ENCODE peak calls at places on chromosomes 16 and 17, in five cellular contexts. B, X, F, C and T are unnamed samples.

GRCh38 chr17:55089955-55090573 is 121.5 kb downstream of the STXBP4 start:
- DNase-seq in F (no peak), B (peak; percentile 8), X (peak; percentile 18), C (no peak), T (peak; percentile 53)

GRCh38 chr16:57372372-57373116 is at the start of gene CX3CL1:
- DNase-seq in B (no peak), C (no peak), X (peak; percentile 99), F (peak; percentile 92), T (no peak)

GRCh38 chr17:66889480-66890230 is 54.7 kb downstream of the CACNG5 start:
- DNase-seq in B (no peak), F (no peak), C (no peak), X (no peak), T (no peak)

GRCh38 chr16:25872369-25873070 is 180.8 kb downstream of the HS3ST4 start:
- DNase-seq in C (no peak), B (no peak), F (no peak), X (no peak), T (no peak)

GRCh38 chr17:45314761-45315549 is 1.9 kb downstream of the MAP3K14 start:
- DNase-seq in X (no peak), F (no peak), C (no peak), B (peak; percentile 46), T (no peak)

GRCh38 chr17:50149425-50150353 is 788 bp downstream of the PPP1R9B start:
- DNase-seq in X (no peak), C (no peak), F (peak; percentile 84), B (no peak), T (peak; percentile 67)

GRCh38 chr17:30961213-30962188 is 9.3 kb upstream of the RNF135 start:
- DNase-seq in X (no peak), B (no peak), C (no peak), F (no peak), T (no peak)

GRCh38 chr16:70734522-70734921 is 48.7 kb upstream of the MTSS2 start:
- DNase-seq in X (no peak), B (no peak), C (no peak), F (no peak), T (no peak)

GRCh38 chr16:89330177-89330856 is 112.8 kb downstream of the ZNF778 start:
- DNase-seq in B (peak; percentile 89), C (no peak), X (peak; percentile 84), F (no peak), T (no peak)

GRCh38 chr16:47713225-47713595 is 252.1 kb downstream of the PHKB start:
- DNase-seq in X (peak; percentile 37), F (peak; percentile 41), B (no peak), C (no peak), T (peak; percentile 14)

GRCh38 chr17:62671553-62671952 is 44.1 kb downstream of the MRC2 start:
- DNase-seq in B (no peak), F (peak; percentile 62), C (no peak), X (peak; percentile 36), T (peak; percentile 78)

GRCh38 chr16:51148674-51149228 is 2.3 kb downstream of the SALL1 start:
- DNase-seq in B (no peak), X (no peak), C (no peak), F (no peak), T (no peak)

GRCh38 chr16:58543685-58544084 is 28.4 kb downstream of the SETD6 start:
- DNase-seq in F (no peak), C (no peak), X (no peak), B (no peak), T (no peak)

GRCh38 chr17:57337390-57337789 is 81.1 kb downstream of the MSI2 start:
- DNase-seq in F (no peak), X (no peak), C (no peak), B (no peak), T (no peak)

GRCh38 chr17:15411556-15412198 is 55.7 kb downstream of the CDRT4 start:
- DNase-seq in B (no peak), C (no peak), F (no peak), X (no peak), T (no peak)

GRCh38 chr17:78125138-78125913 is 3.2 kb downstream of the TMC6 start:
- DNase-seq in C (no peak), B (no peak), X (no peak), F (no peak), T (no peak)

GRCh38 chr17:1473170-1473569 is 17.1 kb upstream of the CRK start:
- DNase-seq in C (no peak), F (no peak), X (no peak), B (no peak), T (no peak)

GRCh38 chr17:81561494-81561885 is 9.3 kb upstream of the FAAP100 start:
- DNase-seq in F (no peak), X (no peak), C (no peak), B (no peak), T (no peak)

GRCh38 chr17:28071891-28072606 is 29.6 kb downstream of the NLK start:
- DNase-seq in F (no peak), C (no peak), X (no peak), B (no peak), T (no peak)

GRCh38 chr17:50487213-50488096 is 8.8 kb downstream of the RSAD1 start:
- DNase-seq in C (no peak), F (no peak), B (no peak), X (no peak), T (no peak)

GRCh38 chr17:47275245-47275984 is 21.8 kb downstream of the ITGB3 start:
- DNase-seq in F (peak; percentile 93), B (no peak), X (no peak), C (no peak), T (peak; percentile 71)

GRCh38 chr16:85394511-85395206 is 218.5 kb upstream of the GSE1 start:
- DNase-seq in C (no peak), X (no peak), F (no peak), B (no peak), T (no peak)

GRCh38 chr17:4333041-4333440 is 33.4 kb downstream of the UBE2G1 start:
- DNase-seq in C (no peak), B (no peak), F (no peak), X (no peak), T (no peak)

GRCh38 chr17:39636927-39637736 is at the start of gene STARD3:
- DNase-seq in B (peak; percentile 97), C (no peak), F (peak; percentile 96), X (peak; percentile 83), T (peak; percentile 93)

GRCh38 chr17:60640503-60640902 is 37.1 kb upstream of the BCAS3 start:
- DNase-seq in B (peak; percentile 31), X (peak; percentile 50), F (no peak), C (no peak), T (no peak)

GRCh38 chr17:27873746-27874145 is 19.4 kb downstream of the LYRM9 start:
- DNase-seq in F (no peak), X (no peak), C (no peak), B (no peak), T (no peak)

GRCh38 chr17:7119314-7119713 is 4.7 kb upstream of the ASGR2 start:
- DNase-seq in F (no peak), B (no peak), X (no peak), C (no peak), T (no peak)

GRCh38 chr17:82536220-82537201 is 17.0 kb downstream of the FOXK2 start:
- DNase-seq in X (no peak), B (no peak), C (no peak), F (peak; percentile 54), T (no peak)

GRCh38 chr17:79830763-79831366 is 8.4 kb downstream of the CBX4 start:
- DNase-seq in B (no peak), C (no peak), X (peak; percentile 51), F (no peak), T (no peak)

GRCh38 chr16:56245197-56245596 is 53.9 kb downstream of the GNAO1 start:
- DNase-seq in B (no peak), F (no peak), C (no peak), X (no peak), T (no peak)

GRCh38 chr17:57694051-57694450 is 51.0 kb downstream of the CCDC182 start:
- DNase-seq in B (no peak), X (no peak), C (no peak), F (no peak), T (no peak)

GRCh38 chr16:66250686-66251405 is 115.6 kb upstream of the CDH5 start:
- DNase-seq in B (no peak), F (peak; percentile 63), C (no peak), X (no peak), T (no peak)

GRCh38 chr17:81119223-81120148 is 45.8 kb upstream of the PVALEF start:
- DNase-seq in C (peak; percentile 82), B (peak; percentile 94), F (peak; percentile 96), X (no peak), T (peak; percentile 99)

GRCh38 chr17:71446635-71447034 is 674.2 kb upstream of the SOX9 start:
- DNase-seq in C (no peak), B (no peak), F (no peak), X (no peak), T (no peak)

GRCh38 chr16:60686824-60687223 is 1349.4 kb downstream of the CDH8 start:
- DNase-seq in X (no peak), F (no peak), C (no peak), B (no peak), T (no peak)

GRCh38 chr16:27518226-27518625 is 31.5 kb downstream of the GTF3C1 start:
- DNase-seq in B (no peak), C (no peak), X (no peak), F (no peak), T (no peak)

GRCh38 chr17:3590231-3590630 is 19.0 kb downstream of the TRPV1 start:
- DNase-seq in F (no peak), C (no peak), B (no peak), X (no peak), T (no peak)

DNA sequence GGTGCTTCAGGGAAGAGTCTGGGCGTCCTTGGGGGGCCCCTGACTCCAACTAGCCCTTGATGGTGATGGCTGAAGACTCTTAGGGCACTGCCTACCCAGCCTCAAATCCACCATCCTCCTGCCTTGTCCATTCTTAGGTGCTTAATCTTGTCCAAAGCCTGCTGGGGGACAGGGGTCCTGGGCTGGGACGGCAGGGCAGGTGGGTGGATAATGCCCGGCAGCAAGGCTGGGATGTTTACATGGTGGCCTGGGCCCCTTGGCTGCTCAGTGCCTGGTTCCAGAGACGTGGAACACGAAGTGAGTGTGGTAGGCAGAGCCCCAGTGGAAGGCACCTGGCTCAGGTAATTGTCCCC is 2.2 kb downstream of the FOXJ1 start:
- DNase-seq in B (no peak), C (no peak), X (no peak), F (no peak), T (no peak)
- TF ChIP-seq CHD2 in B (no peak), C (no peak), X (no peak), F (no peak), T (no peak)

GRCh38 chr16:31785126-31785525 is 88.5 kb upstream of the ZNF267 start:
- DNase-seq in C (no peak), X (no peak), B (no peak), F (no peak), T (no peak)
- TF ChIP-seq CHD2 in C (no peak), X (no peak), B (no peak), F (no peak), T (no peak)

DNA sequence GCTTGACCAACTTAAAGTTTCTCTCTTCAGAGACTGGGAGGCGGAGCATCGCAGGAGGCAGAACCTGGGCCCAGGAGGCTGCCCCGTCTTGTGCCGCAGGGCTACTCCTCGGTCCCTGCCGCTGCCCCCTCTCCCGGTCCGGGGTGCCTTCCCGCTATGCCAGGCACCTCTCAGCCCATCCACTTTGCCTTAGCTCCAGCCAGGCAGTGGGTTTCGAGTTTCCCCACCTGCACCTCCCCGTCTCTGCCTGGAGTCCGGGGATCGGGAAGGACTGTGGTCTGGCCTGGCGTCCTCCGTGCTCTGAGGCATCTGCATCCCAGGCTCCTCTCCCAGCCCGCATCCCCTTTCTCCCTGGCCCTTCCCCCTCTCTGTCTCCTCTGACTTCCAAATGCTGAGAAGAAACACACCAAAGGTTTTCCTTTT is 26.7 kb upstream of the PIK3R6 start:
- DNase-seq in B (no peak), X (no peak), F (peak; percentile 37), C (no peak), T (no peak)
- TF ChIP-seq CHD2 in B (no peak), X (no peak), F (no peak), C (no peak), T (no peak)

GRCh38 chr16:75494696-75495601 is at the start of gene CHST6:
- DNase-seq in C (no peak), X (peak; percentile 52), F (peak; percentile 67), B (no peak), T (peak; percentile 78)
- TF ChIP-seq CHD2 in C (no peak), X (no peak), F (no peak), B (no peak), T (no peak)